ENCODE peak calls at places on chromosomes 3 and 15, in six cellular contexts. One of them, this sample, is unnamed.

GRCh38 chr3:71726106-71726505 is 904 bp upstream of the EIF4E3 start:
- DNase-seq in cardiac fibroblast: no peak
- DNase-seq in BE2C: no peak
- DNase-seq in bronchial epithelial cell: no peak
- DNase-seq in PC-9: no peak
- DNase-seq in body of pancreas: no peak
- DNase-seq in this sample: no peak

GRCh38 chr15:93825721-93826120 is 405.6 kb upstream of the MCTP2 start:
- DNase-seq in cardiac fibroblast: no peak
- DNase-seq in BE2C: peak
- DNase-seq in bronchial epithelial cell: peak
- DNase-seq in PC-9: no peak
- DNase-seq in body of pancreas: no peak
- DNase-seq in this sample: no peak

GRCh38 chr3:54780336-54780735 is 147.5 kb downstream of the LRTM1 start:
- DNase-seq in cardiac fibroblast: no peak
- DNase-seq in BE2C: no peak
- DNase-seq in bronchial epithelial cell: no peak
- DNase-seq in PC-9: no peak
- DNase-seq in body of pancreas: no peak
- DNase-seq in this sample: no peak

GRCh38 chr3:103446958-103447357 is 1012.1 kb downstream of the ZPLD1 start:
- DNase-seq in cardiac fibroblast: no peak
- DNase-seq in BE2C: no peak
- DNase-seq in bronchial epithelial cell: no peak
- DNase-seq in PC-9: no peak
- DNase-seq in body of pancreas: no peak
- DNase-seq in this sample: no peak

GRCh38 chr15:49990835-49991540 is 128.0 kb downstream of the ATP8B4 start:
- DNase-seq in cardiac fibroblast: peak
- DNase-seq in BE2C: no peak
- DNase-seq in bronchial epithelial cell: no peak
- DNase-seq in PC-9: no peak
- DNase-seq in body of pancreas: no peak
- DNase-seq in this sample: no peak

GRCh38 chr3:20068512-20069177 is 28.4 kb downstream of the KAT2B start:
- DNase-seq in cardiac fibroblast: no peak
- DNase-seq in BE2C: no peak
- DNase-seq in bronchial epithelial cell: peak
- DNase-seq in PC-9: no peak
- DNase-seq in body of pancreas: no peak
- DNase-seq in this sample: no peak

GRCh38 chr3:178982138-178982537 is 89.5 kb downstream of the ZMAT3 start:
- DNase-seq in cardiac fibroblast: no peak
- DNase-seq in BE2C: no peak
- DNase-seq in bronchial epithelial cell: peak
- DNase-seq in PC-9: no peak
- DNase-seq in body of pancreas: no peak
- DNase-seq in this sample: no peak

GRCh38 chr15:25368855-25369254 is 70.0 kb downstream of the UBE3A start:
- DNase-seq in cardiac fibroblast: no peak
- DNase-seq in BE2C: no peak
- DNase-seq in bronchial epithelial cell: no peak
- DNase-seq in PC-9: no peak
- DNase-seq in body of pancreas: no peak
- DNase-seq in this sample: no peak

GRCh38 chr15:39232512-39232911 is 348.4 kb upstream of the THBS1 start:
- DNase-seq in cardiac fibroblast: peak
- DNase-seq in BE2C: no peak
- DNase-seq in bronchial epithelial cell: peak
- DNase-seq in PC-9: no peak
- DNase-seq in body of pancreas: no peak
- DNase-seq in this sample: no peak

GRCh38 chr3:192207239-192207638 is 520.1 kb downstream of the FGF12 start:
- DNase-seq in cardiac fibroblast: no peak
- DNase-seq in BE2C: no peak
- DNase-seq in bronchial epithelial cell: peak
- DNase-seq in PC-9: no peak
- DNase-seq in body of pancreas: no peak
- DNase-seq in this sample: no peak

GRCh38 chr15:75455982-75456531 is 4.6 kb upstream of the SIN3A start:
- DNase-seq in cardiac fibroblast: peak
- DNase-seq in BE2C: no peak
- DNase-seq in bronchial epithelial cell: peak
- DNase-seq in PC-9: peak
- DNase-seq in body of pancreas: no peak
- DNase-seq in this sample: no peak

GRCh38 chr3:14601692-14602005 is 49.9 kb upstream of the CCDC174 start:
- DNase-seq in cardiac fibroblast: no peak
- DNase-seq in BE2C: no peak
- DNase-seq in bronchial epithelial cell: no peak
- DNase-seq in PC-9: no peak
- DNase-seq in body of pancreas: no peak
- DNase-seq in this sample: no peak

GRCh38 chr3:39110041-39110639 is 2.7 kb downstream of the TTC21A start:
- DNase-seq in cardiac fibroblast: no peak
- DNase-seq in BE2C: no peak
- DNase-seq in bronchial epithelial cell: no peak
- DNase-seq in PC-9: no peak
- DNase-seq in body of pancreas: no peak
- DNase-seq in this sample: no peak

GRCh38 chr3:182138388-182138787 is 426.7 kb downstream of the SOX2 start:
- DNase-seq in cardiac fibroblast: no peak
- DNase-seq in BE2C: no peak
- DNase-seq in bronchial epithelial cell: no peak
- DNase-seq in PC-9: no peak
- DNase-seq in body of pancreas: no peak
- DNase-seq in this sample: no peak

GRCh38 chr3:134419214-134419965 is 45.1 kb upstream of the AMOTL2 start:
- DNase-seq in cardiac fibroblast: no peak
- DNase-seq in BE2C: no peak
- DNase-seq in bronchial epithelial cell: no peak
- DNase-seq in PC-9: peak
- DNase-seq in body of pancreas: peak
- DNase-seq in this sample: no peak

GRCh38 chr15:65213241-65213640 is 2.0 kb upstream of the CILP start:
- DNase-seq in cardiac fibroblast: no peak
- DNase-seq in BE2C: no peak
- DNase-seq in bronchial epithelial cell: no peak
- DNase-seq in PC-9: no peak
- DNase-seq in body of pancreas: no peak
- DNase-seq in this sample: no peak

GRCh38 chr15:65214010-65214409 is 2.7 kb upstream of the CILP start:
- DNase-seq in cardiac fibroblast: no peak
- DNase-seq in BE2C: no peak
- DNase-seq in bronchial epithelial cell: no peak
- DNase-seq in PC-9: no peak
- DNase-seq in body of pancreas: no peak
- DNase-seq in this sample: no peak

GRCh38 chr15:65209701-65210643 is 1.3 kb downstream of the CILP start:
- DNase-seq in cardiac fibroblast: no peak
- DNase-seq in BE2C: no peak
- DNase-seq in bronchial epithelial cell: no peak
- DNase-seq in PC-9: peak
- DNase-seq in body of pancreas: no peak
- DNase-seq in this sample: no peak

GRCh38 chr15:65211157-65211982 is at the start of gene CILP:
- DNase-seq in cardiac fibroblast: peak
- DNase-seq in BE2C: peak
- DNase-seq in bronchial epithelial cell: no peak
- DNase-seq in PC-9: peak
- DNase-seq in body of pancreas: no peak
- DNase-seq in this sample: no peak

GRCh38 chr15:65212097-65212496 is 824 bp upstream of the CILP start:
- DNase-seq in cardiac fibroblast: no peak
- DNase-seq in BE2C: peak
- DNase-seq in bronchial epithelial cell: no peak
- DNase-seq in PC-9: no peak
- DNase-seq in body of pancreas: no peak
- DNase-seq in this sample: no peak
- TF ChIP-seq CTCF in cardiac fibroblast: peak
- TF ChIP-seq CTCF in BE2C: peak
- TF ChIP-seq CTCF in bronchial epithelial cell: peak
- TF ChIP-seq CTCF in PC-9: peak
- TF ChIP-seq CTCF in body of pancreas: no peak
- TF ChIP-seq CTCF in this sample: peak

GRCh38 chr15:69160976-69161877 is 792 bp downstream of the GLCE start:
- DNase-seq in cardiac fibroblast: peak
- DNase-seq in BE2C: peak
- DNase-seq in bronchial epithelial cell: peak
- DNase-seq in PC-9: peak
- DNase-seq in body of pancreas: peak
- DNase-seq in this sample: peak
- TF ChIP-seq CTCF in cardiac fibroblast: peak
- TF ChIP-seq CTCF in BE2C: peak
- TF ChIP-seq CTCF in bronchial epithelial cell: peak
- TF ChIP-seq CTCF in PC-9: no peak
- TF ChIP-seq CTCF in body of pancreas: no peak
- TF ChIP-seq CTCF in this sample: peak

DNA sequence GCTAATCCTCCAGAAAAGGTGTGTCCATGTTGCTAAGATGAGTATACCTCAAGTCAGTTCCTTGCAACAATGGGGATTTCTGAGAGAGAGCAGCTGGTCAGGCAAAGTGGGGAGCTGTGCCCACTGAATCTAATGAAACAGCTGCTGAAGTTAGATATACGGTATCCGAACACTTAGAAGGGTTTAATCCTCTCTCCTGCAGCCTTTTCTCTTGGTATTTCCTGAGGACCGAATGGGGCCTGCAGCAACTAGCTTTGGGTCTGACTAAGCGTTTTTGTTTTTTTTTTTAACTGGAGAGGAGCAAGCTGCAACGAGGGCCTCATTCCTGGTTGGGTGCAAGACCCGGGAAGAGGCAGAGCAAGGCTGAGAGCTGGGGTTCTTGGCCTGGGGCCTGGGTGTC is 37.6 kb upstream of the BNC1 start:
- DNase-seq in cardiac fibroblast: peak
- DNase-seq in BE2C: no peak
- DNase-seq in bronchial epithelial cell: peak
- DNase-seq in PC-9: no peak
- DNase-seq in body of pancreas: no peak
- DNase-seq in this sample: no peak
- TF ChIP-seq CTCF in cardiac fibroblast: no peak
- TF ChIP-seq CTCF in BE2C: no peak
- TF ChIP-seq CTCF in bronchial epithelial cell: no peak
- TF ChIP-seq CTCF in PC-9: no peak
- TF ChIP-seq CTCF in body of pancreas: no peak
- TF ChIP-seq CTCF in this sample: no peak

DNA sequence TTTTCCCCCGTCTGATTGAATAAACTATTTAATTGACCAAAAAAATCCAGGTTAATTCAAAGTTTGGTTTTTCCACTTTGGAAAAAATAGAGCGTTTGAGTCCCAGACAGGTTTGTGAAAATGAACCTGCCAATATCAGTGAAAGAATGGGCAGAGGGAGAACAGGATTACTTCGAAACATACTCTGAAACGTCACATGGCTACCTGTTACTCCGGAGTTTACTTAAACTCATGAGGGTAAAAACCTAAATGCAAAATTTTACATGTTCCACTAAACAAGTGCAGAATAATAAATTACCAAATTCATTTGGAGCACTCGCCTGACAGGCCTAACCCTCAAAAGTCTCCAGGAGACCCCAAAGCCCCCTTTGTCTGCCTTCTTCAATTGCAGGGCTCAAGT is 419.9 kb downstream of the MECOM start:
- DNase-seq in cardiac fibroblast: no peak
- DNase-seq in BE2C: no peak
- DNase-seq in bronchial epithelial cell: no peak
- DNase-seq in PC-9: no peak
- DNase-seq in body of pancreas: no peak
- DNase-seq in this sample: no peak
- TF ChIP-seq CTCF in cardiac fibroblast: no peak
- TF ChIP-seq CTCF in BE2C: no peak
- TF ChIP-seq CTCF in bronchial epithelial cell: no peak
- TF ChIP-seq CTCF in PC-9: no peak
- TF ChIP-seq CTCF in body of pancreas: no peak
- TF ChIP-seq CTCF in this sample: no peak

GRCh38 chr3:183635431-183636220 is at the start of gene KLHL24:
- DNase-seq in cardiac fibroblast: peak
- DNase-seq in BE2C: peak
- DNase-seq in bronchial epithelial cell: peak
- DNase-seq in PC-9: peak
- DNase-seq in body of pancreas: peak
- DNase-seq in this sample: peak
- TF ChIP-seq CTCF in cardiac fibroblast: no peak
- TF ChIP-seq CTCF in BE2C: no peak
- TF ChIP-seq CTCF in bronchial epithelial cell: peak
- TF ChIP-seq CTCF in PC-9: peak
- TF ChIP-seq CTCF in body of pancreas: no peak
- TF ChIP-seq CTCF in this sample: peak

DNA sequence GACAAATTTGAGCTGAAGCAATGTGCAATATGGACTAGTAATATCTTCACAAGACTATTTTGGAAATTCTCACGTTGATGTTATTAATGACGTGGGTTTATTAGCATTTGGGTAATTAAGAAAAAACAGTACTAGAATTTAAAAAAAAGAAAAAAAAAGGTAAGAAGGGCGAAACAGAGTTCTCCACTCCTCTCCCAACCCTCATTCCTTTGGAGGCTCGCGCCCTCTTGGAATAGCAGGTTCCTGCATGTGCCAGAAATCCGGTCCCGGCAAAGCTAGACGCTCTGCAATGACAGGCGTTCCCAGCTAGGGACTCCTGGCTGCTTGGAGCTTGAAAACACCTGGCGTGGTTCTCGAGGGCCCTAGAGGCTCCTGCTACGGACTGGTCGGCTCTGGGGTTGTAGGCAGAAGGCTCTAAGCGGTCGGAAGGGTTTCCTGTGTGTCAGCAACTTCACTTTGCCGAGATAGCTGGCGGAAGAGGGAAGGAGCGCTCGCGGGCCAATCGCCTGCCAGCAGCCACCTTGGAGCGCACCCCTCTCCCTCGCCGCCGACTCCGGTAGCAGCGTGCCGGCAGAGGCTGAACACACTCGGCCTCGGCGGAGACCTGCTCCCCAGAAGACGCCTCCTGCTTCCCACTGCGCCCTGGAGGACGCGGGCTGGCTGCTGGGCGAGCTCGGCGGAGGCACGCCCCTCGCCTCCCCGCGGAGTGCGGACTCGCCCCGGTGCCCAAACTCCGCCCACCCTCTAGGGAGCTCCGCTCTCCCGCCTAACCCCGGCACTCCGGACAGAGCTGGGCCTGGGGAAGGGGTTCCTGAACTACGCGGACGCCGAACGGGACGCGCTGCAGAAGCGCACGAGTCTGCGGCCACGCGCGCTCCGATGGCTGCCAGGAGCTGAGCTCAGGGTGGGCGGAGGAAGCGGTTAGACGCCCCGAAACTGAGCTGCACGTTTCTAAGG is at the start of gene P2RY1:
- DNase-seq in cardiac fibroblast: peak
- DNase-seq in BE2C: peak
- DNase-seq in bronchial epithelial cell: peak
- DNase-seq in PC-9: peak
- DNase-seq in body of pancreas: peak
- DNase-seq in this sample: peak
- TF ChIP-seq CTCF in cardiac fibroblast: peak
- TF ChIP-seq CTCF in BE2C: no peak
- TF ChIP-seq CTCF in bronchial epithelial cell: peak
- TF ChIP-seq CTCF in PC-9: no peak
- TF ChIP-seq CTCF in body of pancreas: peak
- TF ChIP-seq CTCF in this sample: peak

This sample was measured in chondrocyte.